ENCODE peak calls at places on chromosomes 5 and 9, in six cellular contexts. One of them, this sample, is unnamed.

GRCh38 chr5:71384706-71385105 is 70.7 kb upstream of the BDP1 start:
- DNase-seq in A549: no peak
- DNase-seq in transverse colon: no peak
- DNase-seq in heart left ventricle: no peak
- DNase-seq in uterus: no peak
- DNase-seq in ovary: no peak
- DNase-seq in this sample: no peak

GRCh38 chr5:151456321-151456940 is 9.0 kb downstream of the SLC36A1 start:
- DNase-seq in A549: no peak
- DNase-seq in transverse colon: peak; percentile 33
- DNase-seq in heart left ventricle: no peak
- DNase-seq in uterus: no peak
- DNase-seq in ovary: no peak
- DNase-seq in this sample: no peak

GRCh38 chr9:92607773-92608172 is 62.2 kb downstream of the IPPK start:
- DNase-seq in A549: no peak
- DNase-seq in transverse colon: no peak
- DNase-seq in heart left ventricle: no peak
- DNase-seq in uterus: no peak
- DNase-seq in ovary: no peak
- DNase-seq in this sample: no peak

GRCh38 chr9:123216387-123216786 is 52.0 kb downstream of the STRBP start:
- DNase-seq in A549: no peak
- DNase-seq in transverse colon: no peak
- DNase-seq in heart left ventricle: no peak
- DNase-seq in uterus: no peak
- DNase-seq in ovary: no peak
- DNase-seq in this sample: no peak

GRCh38 chr5:159887050-159887449 is 29.2 kb upstream of the ADRA1B start:
- DNase-seq in A549: no peak
- DNase-seq in transverse colon: no peak
- DNase-seq in heart left ventricle: no peak
- DNase-seq in uterus: no peak
- DNase-seq in ovary: no peak
- DNase-seq in this sample: no peak

GRCh38 chr5:138022912-138023311 is 10.0 kb downstream of the FAM13B start:
- DNase-seq in A549: no peak
- DNase-seq in transverse colon: no peak
- DNase-seq in heart left ventricle: no peak
- DNase-seq in uterus: no peak
- DNase-seq in ovary: no peak
- DNase-seq in this sample: no peak

GRCh38 chr5:74013222-74013621 is 387.2 kb downstream of the ARHGEF28 start:
- DNase-seq in A549: no peak
- DNase-seq in transverse colon: no peak
- DNase-seq in heart left ventricle: no peak
- DNase-seq in uterus: no peak
- DNase-seq in ovary: no peak
- DNase-seq in this sample: no peak

GRCh38 chr9:100600511-100601079 is 22.7 kb downstream of the CAVIN4 start:
- DNase-seq in A549: no peak
- DNase-seq in transverse colon: no peak
- DNase-seq in heart left ventricle: no peak
- DNase-seq in uterus: no peak
- DNase-seq in ovary: no peak
- DNase-seq in this sample: no peak

GRCh38 chr5:139636975-139637408 is 11.2 kb upstream of the CXXC5 start:
- DNase-seq in A549: no peak
- DNase-seq in transverse colon: no peak
- DNase-seq in heart left ventricle: no peak
- DNase-seq in uterus: no peak
- DNase-seq in ovary: no peak
- DNase-seq in this sample: no peak

GRCh38 chr5:7673658-7674057 is 177.3 kb downstream of the CFAP90 start:
- DNase-seq in A549: no peak
- DNase-seq in transverse colon: no peak
- DNase-seq in heart left ventricle: no peak
- DNase-seq in uterus: no peak
- DNase-seq in ovary: no peak
- DNase-seq in this sample: no peak

GRCh38 chr5:56476487-56476856 is 243.3 kb upstream of the ANKRD55 start:
- DNase-seq in A549: no peak
- DNase-seq in transverse colon: no peak
- DNase-seq in heart left ventricle: no peak
- DNase-seq in uterus: no peak
- DNase-seq in ovary: no peak
- DNase-seq in this sample: no peak

DNA sequence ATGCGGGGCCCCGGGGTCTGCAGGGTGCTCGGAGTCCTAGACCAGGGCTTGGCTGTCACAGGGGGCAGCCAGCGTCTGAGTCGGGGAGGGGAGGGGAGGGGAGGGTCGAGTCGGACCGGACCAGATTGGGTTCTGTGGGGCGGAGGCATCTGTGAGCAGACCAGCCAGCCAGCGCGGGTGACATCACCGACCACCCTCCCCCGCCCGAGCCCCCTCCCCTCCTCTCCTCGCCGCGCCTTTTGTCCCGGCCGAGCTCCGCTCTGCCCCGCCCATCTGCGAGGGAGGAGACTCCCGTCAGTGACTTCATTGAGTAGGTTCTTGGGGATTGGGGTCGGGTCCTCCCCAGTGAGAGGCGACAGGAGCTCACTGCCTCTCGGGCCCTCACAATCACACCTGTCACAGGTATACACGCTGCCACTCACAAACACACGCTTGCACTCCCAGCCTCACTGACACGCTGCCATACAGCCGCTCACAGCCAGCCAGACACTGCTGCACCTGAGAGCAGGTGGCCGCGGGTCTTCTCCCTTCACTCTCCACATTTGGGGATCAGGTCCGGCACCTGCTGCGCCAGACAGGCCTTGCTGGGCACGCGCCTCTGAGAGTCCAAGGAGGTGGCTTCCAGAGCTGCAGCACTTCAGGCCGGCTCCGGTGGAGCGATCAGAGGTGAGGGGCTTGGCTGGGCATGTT is 546 bp downstream of the DNAJB5 start:
- DNase-seq in A549: no peak
- DNase-seq in transverse colon: peak; percentile 63
- DNase-seq in heart left ventricle: peak; percentile 81
- DNase-seq in uterus: peak; percentile 81
- DNase-seq in ovary: peak; percentile 73
- DNase-seq in this sample: peak; percentile 21
- TF ChIP-seq POLR2A in A549: no peak
- TF ChIP-seq POLR2A in transverse colon: peak; percentile 19
- TF ChIP-seq POLR2A in heart left ventricle: peak; percentile 43
- TF ChIP-seq POLR2A in uterus: no peak
- TF ChIP-seq POLR2A in ovary: no peak
- TF ChIP-seq POLR2A in this sample: no peak

GRCh38 chr5:34927785-34928184 is 1.6 kb upstream of the DNAJC21 start:
- DNase-seq in A549: no peak
- DNase-seq in transverse colon: no peak
- DNase-seq in heart left ventricle: no peak
- DNase-seq in uterus: no peak
- DNase-seq in ovary: no peak
- DNase-seq in this sample: no peak

GRCh38 chr5:34928267-34928666 is 1.1 kb upstream of the DNAJC21 start:
- DNase-seq in A549: no peak
- DNase-seq in transverse colon: no peak
- DNase-seq in heart left ventricle: no peak
- DNase-seq in uterus: no peak
- DNase-seq in ovary: no peak
- DNase-seq in this sample: no peak

GRCh38 chr5:34923694-34924461 is 5.5 kb upstream of the DNAJC21 start:
- DNase-seq in A549: peak; percentile 72
- DNase-seq in transverse colon: no peak
- DNase-seq in heart left ventricle: no peak
- DNase-seq in uterus: no peak
- DNase-seq in ovary: no peak
- DNase-seq in this sample: peak; percentile 78

GRCh38 chr5:34924462-34924765 is 4.9 kb upstream of the DNAJC21 start:
- DNase-seq in A549: no peak
- DNase-seq in transverse colon: no peak
- DNase-seq in heart left ventricle: no peak
- DNase-seq in uterus: no peak
- DNase-seq in ovary: no peak
- DNase-seq in this sample: no peak

DNA sequence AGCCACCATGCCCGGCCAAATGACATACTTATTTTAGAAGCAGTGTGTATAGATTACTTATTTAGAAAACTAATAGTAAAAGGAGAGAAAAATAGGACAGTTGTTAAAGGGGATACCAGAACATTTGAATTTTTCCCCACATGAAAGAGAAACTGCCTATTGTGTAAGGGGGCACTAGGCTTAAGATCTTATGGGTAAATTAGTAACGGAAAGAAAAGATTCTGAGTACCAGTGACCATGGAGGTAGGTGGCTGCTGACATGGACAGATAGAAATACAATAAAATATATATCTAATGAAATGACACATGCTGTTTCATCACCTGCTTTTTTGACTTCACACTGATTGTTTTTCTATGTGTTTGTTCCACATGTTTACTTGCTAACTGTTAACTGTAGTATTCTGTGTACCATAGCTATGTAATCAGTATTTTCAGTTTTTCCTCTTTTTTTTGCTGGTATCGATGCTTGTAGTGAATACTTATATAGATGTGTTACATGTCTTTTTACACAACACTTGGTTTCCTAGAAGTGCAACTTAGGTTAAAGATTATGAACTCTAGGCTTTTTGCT is 3.0 kb upstream of the DNAJC21 start:
- DNase-seq in A549: no peak
- DNase-seq in transverse colon: no peak
- DNase-seq in heart left ventricle: no peak
- DNase-seq in uterus: no peak
- DNase-seq in ovary: no peak
- DNase-seq in this sample: no peak
- TF ChIP-seq POLR2A in A549: no peak
- TF ChIP-seq POLR2A in transverse colon: no peak
- TF ChIP-seq POLR2A in heart left ventricle: no peak
- TF ChIP-seq POLR2A in uterus: no peak
- TF ChIP-seq POLR2A in ovary: no peak
- TF ChIP-seq POLR2A in this sample: no peak

GRCh38 chr9:124347206-124347967 is 67.9 kb downstream of the PSMB7 start:
- DNase-seq in A549: no peak
- DNase-seq in transverse colon: no peak
- DNase-seq in heart left ventricle: peak; percentile 17
- DNase-seq in uterus: no peak
- DNase-seq in ovary: peak; percentile 16
- DNase-seq in this sample: no peak

GRCh38 chr9:124345751-124346281 is 69.4 kb downstream of the PSMB7 start:
- DNase-seq in A549: no peak
- DNase-seq in transverse colon: no peak
- DNase-seq in heart left ventricle: peak; percentile 25
- DNase-seq in uterus: no peak
- DNase-seq in ovary: no peak
- DNase-seq in this sample: no peak

GRCh38 chr9:124347968-124348358 is 67.3 kb downstream of the PSMB7 start:
- DNase-seq in A549: no peak
- DNase-seq in transverse colon: no peak
- DNase-seq in heart left ventricle: peak; percentile 21
- DNase-seq in uterus: no peak
- DNase-seq in ovary: peak; percentile 10
- DNase-seq in this sample: no peak

GRCh38 chr9:124345063-124345462 is 70.2 kb downstream of the PSMB7 start:
- DNase-seq in A549: no peak
- DNase-seq in transverse colon: no peak
- DNase-seq in heart left ventricle: peak; percentile 0
- DNase-seq in uterus: no peak
- DNase-seq in ovary: no peak
- DNase-seq in this sample: no peak

DNA sequence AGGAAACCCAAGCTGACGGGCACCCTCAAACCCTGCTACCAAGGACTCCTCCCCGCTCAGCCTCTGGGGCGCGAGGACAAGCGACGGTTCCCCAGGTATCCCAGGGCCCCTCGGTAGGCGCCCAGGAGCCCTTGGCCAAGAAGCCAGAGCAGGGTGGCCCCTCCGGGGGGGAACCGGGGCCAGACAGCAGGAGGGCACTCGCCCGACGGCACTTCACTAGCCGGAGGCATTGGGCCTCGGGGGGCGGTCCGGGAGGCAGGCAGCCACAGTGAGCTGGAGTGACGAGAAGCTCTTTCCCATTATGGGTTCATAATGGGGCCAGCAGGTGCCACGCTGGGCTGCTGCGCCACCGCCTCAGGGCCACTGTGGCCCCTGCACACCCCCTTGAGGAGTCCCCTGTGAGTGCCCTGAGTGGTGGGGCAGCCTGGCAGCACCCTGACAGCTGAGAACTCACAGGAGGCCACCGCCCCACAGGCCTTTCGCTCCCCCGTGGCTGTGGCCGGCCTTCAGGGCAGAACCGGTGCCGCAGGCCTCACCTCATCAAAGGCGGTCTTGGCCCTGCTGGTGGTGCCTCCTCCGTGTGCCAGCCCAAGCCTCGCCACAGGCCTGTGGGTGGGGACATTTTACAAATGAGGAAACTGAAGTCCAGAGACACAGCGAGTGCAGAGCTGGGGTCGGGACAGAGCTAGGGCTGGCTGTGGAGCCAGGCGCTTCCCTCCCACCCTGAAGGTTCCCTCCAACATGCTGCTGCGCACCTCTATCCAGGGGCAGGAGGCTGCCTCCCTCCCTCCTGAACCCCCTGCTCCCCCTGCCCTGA is 68.7 kb downstream of the PSMB7 start:
- DNase-seq in A549: no peak
- DNase-seq in transverse colon: no peak
- DNase-seq in heart left ventricle: peak; percentile 14
- DNase-seq in uterus: no peak
- DNase-seq in ovary: no peak
- DNase-seq in this sample: no peak
- TF ChIP-seq POLR2A in A549: no peak
- TF ChIP-seq POLR2A in transverse colon: no peak
- TF ChIP-seq POLR2A in heart left ventricle: no peak
- TF ChIP-seq POLR2A in uterus: no peak
- TF ChIP-seq POLR2A in ovary: no peak
- TF ChIP-seq POLR2A in this sample: no peak

DNA sequence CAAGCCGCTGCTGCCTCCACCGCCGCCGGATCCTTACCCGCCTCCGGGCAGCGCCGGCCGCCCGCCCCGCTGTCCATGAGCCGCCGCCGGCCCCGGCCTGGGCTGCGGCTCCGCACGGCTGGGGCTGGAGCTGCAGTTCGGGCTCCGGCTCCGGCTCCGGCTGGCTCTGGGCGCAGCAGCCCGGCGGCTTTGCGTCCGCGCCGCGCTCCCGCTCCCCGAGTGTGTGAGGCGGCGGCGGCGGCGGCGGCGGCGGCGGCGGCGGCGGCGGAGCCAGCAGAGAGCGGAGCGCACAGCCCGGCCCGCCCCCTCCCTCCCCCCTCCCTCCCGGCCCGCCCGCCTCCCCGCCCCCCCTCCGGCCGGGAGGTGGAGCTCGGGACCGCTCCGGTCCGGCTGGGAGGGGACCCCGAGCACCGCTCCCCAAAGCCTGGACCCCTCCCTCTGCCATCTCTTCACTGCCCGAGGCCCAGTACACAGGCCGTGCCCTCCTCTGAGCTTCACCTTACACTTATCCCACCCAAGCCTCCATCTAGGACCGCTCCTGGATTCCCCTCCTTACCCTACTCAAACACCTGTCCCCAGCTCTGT is at the start of gene PCDH1:
- DNase-seq in A549: no peak
- DNase-seq in transverse colon: peak; percentile 54
- DNase-seq in heart left ventricle: peak; percentile 64
- DNase-seq in uterus: peak; percentile 13
- DNase-seq in ovary: peak; percentile 46
- DNase-seq in this sample: peak; percentile 40
- TF ChIP-seq POLR2A in A549: no peak
- TF ChIP-seq POLR2A in transverse colon: no peak
- TF ChIP-seq POLR2A in heart left ventricle: no peak
- TF ChIP-seq POLR2A in uterus: peak; percentile 45
- TF ChIP-seq POLR2A in ovary: no peak
- TF ChIP-seq POLR2A in this sample: no peak

GRCh38 chr5:36744678-36745659 is 131.6 kb upstream of the NIPBL start:
- DNase-seq in A549: peak; percentile 86
- DNase-seq in transverse colon: peak; percentile 93
- DNase-seq in heart left ventricle: peak; percentile 59
- DNase-seq in uterus: peak; percentile 45
- DNase-seq in ovary: peak; percentile 78
- DNase-seq in this sample: peak; percentile 83
- TF ChIP-seq POLR2A in A549: no peak
- TF ChIP-seq POLR2A in transverse colon: peak; percentile 54
- TF ChIP-seq POLR2A in heart left ventricle: no peak
- TF ChIP-seq POLR2A in uterus: peak; percentile 26
- TF ChIP-seq POLR2A in ovary: no peak
- TF ChIP-seq POLR2A in this sample: no peak

This sample was measured in H54.